ENCODE peak calls at places on chromosomes 3 and 15, in six cellular contexts. V is naive thymus-derived CD4-positive, alpha-beta T cell; X is thoracic aorta; R is aorta; U is brain microvascular endothelial cell; E is BE2C. P is an unnamed sample.

GRCh38 chr15:81183403-81183760 is 13.3 kb upstream of the IL16 start:
- DNase-seq in U (no peak), V (no peak), R (no peak), X (no peak), E (no peak), P (no peak)

GRCh38 chr3:143676021-143676420 is 172.2 kb downstream of the SLC9A9 start:
- DNase-seq in X (no peak), E (no peak), U (no peak), R (no peak), V (no peak), P (no peak)

GRCh38 chr15:100667405-100668320 is 65.3 kb downstream of the ASB7 start:
- DNase-seq in X (no peak), E (no peak), R (no peak), V (no peak), U (no peak), P (no peak)

GRCh38 chr3:195153653-195154052 is 117.3 kb downstream of the XXYLT1 start:
- DNase-seq in X (no peak), U (no peak), E (no peak), R (no peak), V (no peak), P (no peak)

GRCh38 chr3:115254492-115255196 is 107.6 kb upstream of the ZBTB20 start:
- DNase-seq in X (no peak), U (no peak), V (no peak), E (peak), R (peak), P (no peak)

GRCh38 chr3:86793786-86794185 is 197.2 kb downstream of the VGLL3 start:
- DNase-seq in E (no peak), R (no peak), U (peak), X (no peak), V (no peak), P (no peak)

GRCh38 chr3:146813496-146813895 is 208.3 kb upstream of the PLSCR5 start:
- DNase-seq in X (no peak), V (no peak), U (no peak), E (no peak), R (no peak), P (no peak)

GRCh38 chr3:195914648-195915473 is 6.5 kb upstream of the TNK2 start:
- DNase-seq in V (peak), R (peak), E (peak), U (peak), X (peak), P (peak)

GRCh38 chr15:66946578-66947164 is 118.7 kb upstream of the SMAD3 start:
- DNase-seq in X (no peak), V (peak), E (peak), R (peak), U (peak), P (peak)

GRCh38 chr15:37873336-37873735 is 61.1 kb upstream of the TMCO5A start:
- DNase-seq in X (no peak), E (no peak), V (no peak), U (no peak), R (no peak), P (no peak)

GRCh38 chr3:70312336-70312735 is at the start of gene MDFIC2:
- DNase-seq in X (no peak), U (no peak), E (no peak), R (no peak), V (no peak), P (no peak)

GRCh38 chr3:97559398-97559797 is 205.2 kb upstream of the ARL6 start:
- DNase-seq in V (no peak), X (no peak), R (no peak), E (no peak), U (no peak), P (no peak)

GRCh38 chr15:73865379-73865778 is 8.0 kb upstream of the TBC1D21 start:
- DNase-seq in X (no peak), V (no peak), U (no peak), R (no peak), E (no peak), P (no peak)

GRCh38 chr3:47991341-47991740 is 24.9 kb downstream of the MAP4 start:
- DNase-seq in R (no peak), U (no peak), E (no peak), X (no peak), V (no peak), P (no peak)

GRCh38 chr3:66819993-66820501 is 178.1 kb upstream of the KBTBD8 start:
- DNase-seq in V (no peak), U (no peak), E (no peak), X (no peak), R (no peak), P (no peak)

GRCh38 chr3:172675371-172676193 is 35.3 kb downstream of the NCEH1 start:
- DNase-seq in E (peak), V (peak), U (peak), R (no peak), X (no peak), P (no peak)

GRCh38 chr15:69624816-69625215 is 172.2 kb downstream of the RPLP1 start:
- DNase-seq in U (no peak), R (no peak), V (no peak), E (no peak), X (no peak), P (no peak)

GRCh38 chr3:140537075-140537474 is 140.8 kb upstream of the TRIM42 start:
- DNase-seq in E (no peak), R (no peak), U (no peak), X (no peak), V (no peak), P (no peak)

GRCh38 chr15:100628746-100629145 is 26.4 kb downstream of the ASB7 start:
- DNase-seq in E (no peak), R (no peak), U (no peak), X (no peak), V (no peak), P (no peak)

GRCh38 chr3:11452988-11453847 is 181.0 kb downstream of the ATG7 start:
- DNase-seq in X (no peak), E (no peak), V (no peak), U (peak), R (no peak), P (no peak)

GRCh38 chr3:134376385-134376765 is 2.1 kb upstream of the AMOTL2 start:
- DNase-seq in E (no peak), R (peak), X (no peak), V (no peak), U (no peak), P (no peak)

GRCh38 chr3:152811974-152812760 is 22.8 kb upstream of the P2RY1 start:
- DNase-seq in R (no peak), U (no peak), V (no peak), X (no peak), E (no peak), P (no peak)

GRCh38 chr3:18752273-18752934 is 327.3 kb upstream of the SATB1 start:
- DNase-seq in E (no peak), U (no peak), R (no peak), V (no peak), X (no peak), P (no peak)

GRCh38 chr15:96243701-96244100 is 86.8 kb upstream of the NR2F2 start:
- DNase-seq in E (no peak), X (no peak), V (no peak), R (no peak), U (no peak), P (no peak)

GRCh38 chr15:23797747-23798157 is 110.6 kb upstream of the NDN start:
- DNase-seq in V (no peak), X (no peak), R (no peak), U (no peak), E (no peak), P (no peak)

GRCh38 chr3:75814797-75815196 is 29.4 kb upstream of the ZNF717 start:
- DNase-seq in V (no peak), X (no peak), R (no peak), U (no peak), E (no peak), P (no peak)

GRCh38 chr3:175651716-175652115 is 792.6 kb downstream of the NAALADL2 start:
- DNase-seq in E (no peak), X (no peak), U (no peak), V (no peak), R (no peak), P (no peak)

GRCh38 chr3:106251160-106251892 is 382.5 kb upstream of the CBLB start:
- DNase-seq in U (no peak), X (no peak), V (no peak), E (peak), R (no peak), P (peak)

GRCh38 chr3:113546414-113546893 is 14.1 kb downstream of the SIDT1 start:
- DNase-seq in E (no peak), U (no peak), V (no peak), X (no peak), R (no peak), P (peak)

GRCh38 chr3:191136347-191136746 is 62.7 kb upstream of the OSTN start:
- DNase-seq in U (peak), V (no peak), E (no peak), X (no peak), R (no peak), P (no peak)

GRCh38 chr15:39361497-39361896 is 219.4 kb upstream of the THBS1 start:
- DNase-seq in R (no peak), U (peak), V (no peak), E (no peak), X (no peak), P (no peak)

GRCh38 chr3:12911881-12912415 is 70.6 kb upstream of the RPL32 start:
- DNase-seq in R (no peak), E (no peak), X (no peak), U (no peak), V (no peak), P (no peak)

GRCh38 chr3:12908136-12908730 is 66.9 kb upstream of the RPL32 start:
- DNase-seq in U (no peak), V (no peak), X (no peak), R (no peak), E (no peak), P (no peak)

GRCh38 chr3:12908859-12909258 is 67.5 kb upstream of the RPL32 start:
- DNase-seq in X (no peak), R (no peak), V (no peak), U (no peak), E (no peak), P (no peak)

GRCh38 chr3:12909710-12910109 is 68.3 kb upstream of the RPL32 start:
- DNase-seq in E (no peak), X (no peak), U (no peak), R (no peak), V (no peak), P (no peak)

DNA sequence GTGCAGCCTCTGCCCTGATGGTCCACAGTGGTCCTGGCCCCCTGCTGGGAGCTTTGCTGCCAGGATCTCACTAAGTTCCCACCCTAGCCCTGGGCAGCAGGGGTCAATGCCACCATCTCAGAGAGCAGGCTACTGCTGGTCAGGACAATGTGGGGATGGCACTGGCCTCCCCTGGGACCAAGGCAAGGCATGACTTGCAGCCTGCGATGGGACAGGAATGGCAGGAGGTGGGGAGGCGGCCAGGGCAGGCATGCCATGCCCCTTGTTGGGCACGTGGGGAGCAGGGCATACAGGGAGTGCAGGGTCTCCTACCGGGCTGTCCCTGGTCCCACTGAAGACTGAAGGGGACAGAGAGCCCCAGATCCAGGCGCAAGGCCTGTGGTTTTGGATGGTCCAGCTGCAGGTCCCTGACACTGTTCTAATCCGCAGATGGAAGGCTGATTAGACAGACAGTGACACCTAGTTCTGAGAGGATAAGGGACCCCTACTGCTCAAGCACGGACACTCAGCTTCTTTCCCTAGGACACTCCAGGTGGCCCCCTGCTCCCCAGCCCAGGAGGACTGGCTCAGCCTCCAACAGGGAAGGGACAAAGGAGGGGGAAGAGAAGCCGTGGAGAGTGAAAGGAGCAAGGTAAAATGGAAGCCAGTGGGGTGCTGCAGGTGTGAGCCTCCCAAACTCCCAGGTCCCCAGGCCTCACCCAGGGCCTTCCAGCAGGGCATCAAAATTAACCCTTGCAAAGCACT is 69.2 kb upstream of the RPL32 start:
- DNase-seq in E (no peak), U (no peak), V (no peak), R (no peak), X (no peak), P (no peak)
- H3K4me3 ChIP-seq in E (no peak), U (no peak), V (no peak), R (no peak), X (no peak), P (no peak)

DNA sequence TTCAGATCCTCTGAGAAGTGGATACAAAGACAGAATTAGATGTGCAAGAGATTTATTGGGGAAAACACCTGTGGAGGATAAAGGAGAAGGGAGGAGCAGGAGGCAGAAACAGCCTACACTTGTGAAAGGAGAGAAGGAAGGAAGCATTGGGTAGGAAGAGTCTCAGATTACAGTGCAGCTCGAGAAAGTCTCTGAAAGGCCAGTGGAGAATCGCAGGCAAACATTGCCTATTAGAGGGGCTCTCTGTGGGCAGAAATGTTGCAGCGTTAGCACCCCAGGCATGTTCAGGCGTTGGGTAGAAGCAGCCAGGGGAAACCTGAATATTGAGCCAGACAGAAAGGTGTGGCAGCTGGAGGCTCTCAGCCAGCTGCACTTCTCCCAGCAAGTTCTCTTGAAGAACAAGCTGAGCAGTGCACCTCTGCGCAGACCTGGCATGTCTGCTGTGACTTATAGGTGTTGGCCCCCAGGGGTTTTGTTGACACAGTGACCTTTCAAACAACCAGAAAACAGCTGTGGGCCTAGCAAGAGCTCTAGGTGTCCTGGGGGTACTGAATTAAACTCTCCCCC is 7.0 kb downstream of the CHST14 start:
- DNase-seq in R (peak), E (no peak), U (no peak), V (no peak), X (no peak), P (no peak)
- H3K4me3 ChIP-seq in R (no peak), E (no peak), U (no peak), V (no peak), X (no peak), P (no peak)

GRCh38 chr3:198079771-198080520 is 119.9 kb downstream of the LMLN start:
- DNase-seq in V (peak), E (peak), R (no peak), X (no peak), U (no peak), P (no peak)

GRCh38 chr3:198081421-198081844 is 121.4 kb downstream of the LMLN start:
- DNase-seq in R (peak), X (no peak), V (no peak), E (no peak), U (no peak), P (no peak)

GRCh38 chr3:198076722-198077308 is 116.8 kb downstream of the LMLN start:
- DNase-seq in R (no peak), U (no peak), X (no peak), E (no peak), V (no peak), P (no peak)

GRCh38 chr3:198080521-198081384 is 120.7 kb downstream of the LMLN start:
- DNase-seq in V (peak), E (peak), R (peak), U (peak), X (no peak), P (peak)
- H3K4me3 ChIP-seq in V (peak), E (no peak), R (no peak), U (peak), X (peak), P (peak)

DNA sequence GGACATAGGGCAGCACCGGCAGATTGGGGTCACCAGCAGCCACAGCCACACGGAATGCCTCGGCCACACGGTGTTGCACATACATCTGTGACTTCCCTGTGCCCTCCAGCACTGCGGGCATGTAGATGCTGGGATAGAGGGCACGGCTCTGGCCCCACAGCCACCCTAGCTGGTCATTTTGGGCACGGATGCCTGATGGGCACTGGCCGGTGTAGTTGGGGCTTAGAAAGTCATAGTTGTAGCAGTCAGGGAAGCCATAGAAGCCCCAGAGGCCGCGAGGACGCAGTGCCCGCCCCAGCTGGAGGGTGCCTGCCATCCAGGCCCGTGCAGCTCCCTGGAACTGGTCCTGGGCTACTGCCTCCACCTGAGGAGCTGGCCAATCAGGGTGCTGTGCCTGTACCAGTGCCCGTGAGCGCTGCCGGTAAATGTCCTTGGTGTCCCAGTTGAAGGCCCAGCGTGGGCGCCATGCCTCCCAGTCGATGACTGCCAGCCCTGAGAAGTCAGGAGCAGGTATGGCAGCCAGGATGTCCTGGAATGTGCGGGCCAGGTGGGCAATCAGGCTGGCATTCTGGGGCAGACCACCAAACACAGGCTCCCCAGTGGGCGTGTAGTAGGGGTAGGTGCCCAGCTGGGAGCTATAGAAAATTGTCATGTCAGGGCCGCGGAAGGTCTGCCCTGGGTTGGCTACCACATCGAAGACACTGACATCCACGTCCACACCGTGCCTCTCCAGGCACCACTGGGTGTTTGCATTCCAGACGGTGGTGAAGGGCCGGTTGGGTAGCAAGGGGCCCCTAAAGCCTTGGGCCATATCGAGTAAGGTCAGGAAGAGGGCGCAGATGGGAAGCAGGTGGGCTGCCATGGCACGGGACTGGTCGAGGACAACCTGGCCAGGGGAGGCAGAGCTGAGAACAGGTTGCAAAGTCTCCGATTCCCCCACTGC is 1.0 kb downstream of the HYAL1 start:
- DNase-seq in V (no peak), R (no peak), E (no peak), X (no peak), U (no peak), P (no peak)
- H3K4me3 ChIP-seq in V (no peak), R (no peak), E (no peak), X (no peak), U (no peak), P (no peak)

GRCh38 chr3:181717505-181717904 is 5.8 kb downstream of the SOX2 start:
- DNase-seq in R (no peak), V (no peak), U (no peak), X (no peak), E (no peak), P (no peak)

GRCh38 chr3:181716916-181717315 is 5.2 kb downstream of the SOX2 start:
- DNase-seq in E (no peak), V (no peak), X (no peak), R (no peak), U (no peak), P (no peak)

GRCh38 chr3:181713673-181714270 is 2.0 kb downstream of the SOX2 start:
- DNase-seq in E (no peak), R (no peak), U (no peak), X (no peak), V (no peak), P (no peak)

GRCh38 chr3:181713300-181713647 is 1.5 kb downstream of the SOX2 start:
- DNase-seq in V (no peak), R (no peak), X (no peak), E (no peak), U (no peak), P (no peak)

DNA sequence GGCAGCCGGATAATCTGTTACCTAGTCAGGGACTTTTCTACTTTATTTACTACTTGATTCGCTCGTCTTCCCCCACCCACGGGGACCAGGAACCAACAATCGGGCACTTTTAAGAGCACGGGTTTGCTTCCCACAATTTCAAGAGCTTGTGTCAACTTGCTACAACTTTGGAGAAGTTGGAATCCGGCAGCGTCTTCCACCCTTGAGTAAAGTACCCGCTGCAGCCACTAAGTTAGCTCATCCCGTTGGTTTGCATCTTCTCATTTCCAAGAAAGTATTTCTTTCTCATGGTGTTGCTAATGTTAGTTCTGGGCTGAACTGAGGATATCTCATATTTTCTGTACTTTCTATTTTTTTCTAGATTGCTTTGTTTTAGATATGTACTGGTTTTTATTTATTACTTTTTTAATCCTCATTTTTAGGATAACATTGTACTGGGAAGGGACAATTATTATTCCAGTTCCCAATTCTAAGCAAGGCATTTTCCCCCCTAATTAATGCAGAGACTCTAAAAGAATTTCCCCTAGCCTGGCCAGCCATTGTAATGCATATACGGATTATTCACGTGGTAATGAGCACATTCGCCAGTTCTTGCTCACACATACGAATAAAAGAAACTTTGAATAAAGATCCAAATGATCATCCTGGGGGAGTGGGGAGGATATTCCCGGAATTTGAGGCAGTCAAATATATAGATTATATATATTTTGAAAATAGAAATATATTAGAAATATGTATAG is 4.0 kb downstream of the SOX2 start:
- DNase-seq in E (no peak), U (no peak), R (no peak), V (no peak), X (no peak), P (peak)
- H3K4me3 ChIP-seq in E (no peak), U (peak), R (no peak), V (no peak), X (no peak), P (no peak)

GRCh38 chr3:31142543-31142942 is 248.1 kb upstream of the GADL1 start:
- DNase-seq in U (no peak), V (no peak), R (no peak), X (no peak), E (no peak), P (no peak)
- H3K4me3 ChIP-seq in U (no peak), V (no peak), R (no peak), X (no peak), E (no peak), P (no peak)

GRCh38 chr3:94643400-94643799 is 580.5 kb downstream of the NSUN3 start:
- DNase-seq in U (no peak), E (no peak), R (no peak), V (no peak), X (no peak), P (no peak)

GRCh38 chr3:94645790-94646189 is 582.9 kb downstream of the NSUN3 start:
- DNase-seq in U (no peak), E (no peak), X (no peak), R (no peak), V (no peak), P (no peak)

GRCh38 chr3:94647131-94647530 is 584.3 kb downstream of the NSUN3 start:
- DNase-seq in V (no peak), X (no peak), U (no peak), E (no peak), R (no peak), P (no peak)
- H3K4me3 ChIP-seq in V (no peak), X (no peak), U (no peak), E (no peak), R (no peak), P (no peak)

P was measured in GM06990.